ENCODE peak calls at places on chromosome 1, in six cellular contexts. L, I, N, P, O and M are unnamed samples.

GRCh38 chr1:84632975-84633427 is 57.3 kb downstream of the SSX2IP start:
- DNase-seq in L (no peak), I (no peak), N (peak; percentile 12), P (no peak), O (no peak), M (peak; percentile 41)

GRCh38 chr1:101215363-101216011 is 21.3 kb upstream of the S1PR1 start:
- DNase-seq in L (no peak), I (no peak), N (no peak), P (no peak), O (no peak), M (no peak)

GRCh38 chr1:68294354-68295066 is 62.2 kb upstream of the WLS start:
- DNase-seq in L (no peak), I (no peak), N (no peak), P (no peak), O (no peak), M (no peak)

GRCh38 chr1:4661595-4661917 is 7.1 kb downstream of the AJAP1 start:
- DNase-seq in L (no peak), I (no peak), N (no peak), P (no peak), O (no peak), M (no peak)

GRCh38 chr1:9270290-9270900 is 22.3 kb upstream of the SPSB1 start:
- DNase-seq in L (peak; percentile 44), I (no peak), N (peak; percentile 29), P (no peak), O (no peak), M (no peak)

GRCh38 chr1:62962794-62963776 is 179.2 kb downstream of the ATG4C start:
- DNase-seq in L (no peak), I (peak; percentile 16), N (peak; percentile 91), P (no peak), O (peak; percentile 56), M (no peak)

GRCh38 chr1:159786966-159787365 is 6.2 kb downstream of the DUSP23 start:
- DNase-seq in L (no peak), I (no peak), N (no peak), P (no peak), O (no peak), M (no peak)

GRCh38 chr1:214006845-214007244 is 19.1 kb downstream of the PROX1 start:
- DNase-seq in L (no peak), I (no peak), N (no peak), P (no peak), O (no peak), M (no peak)

GRCh38 chr1:156502749-156503671 is 2.4 kb upstream of the MEF2D start:
- DNase-seq in L (peak; percentile 91), I (no peak), N (no peak), P (no peak), O (peak; percentile 84), M (no peak)

GRCh38 chr1:23437355-23437664 is 12.8 kb upstream of the TCEA3 start:
- DNase-seq in L (no peak), I (no peak), N (no peak), P (no peak), O (no peak), M (no peak)

GRCh38 chr1:192993426-192994085 is 65.6 kb downstream of the UCHL5 start:
- DNase-seq in L (no peak), I (no peak), N (no peak), P (no peak), O (no peak), M (no peak)

GRCh38 chr1:212565079-212565478 is 43.5 kb upstream of the ATF3 start:
- DNase-seq in L (no peak), I (no peak), N (no peak), P (no peak), O (no peak), M (no peak)

GRCh38 chr1:31694069-31694909 is 9.5 kb downstream of the COL16A1 start:
- DNase-seq in L (no peak), I (no peak), N (no peak), P (no peak), O (no peak), M (no peak)

GRCh38 chr1:167795810-167796740 is 74.3 kb downstream of the MPZL1 start:
- DNase-seq in L (no peak), I (no peak), N (no peak), P (no peak), O (no peak), M (no peak)

GRCh38 chr1:149962039-149962647 is 25.5 kb upstream of the MTMR11 start:
- DNase-seq in L (peak; percentile 50), I (no peak), N (peak; percentile 71), P (no peak), O (peak; percentile 78), M (peak; percentile 22)